ENCODE peak calls at places on chromosomes 2 and 18, in six cellular contexts. One of them, this sample, is unnamed.

GRCh38 chr2:232327089-232328037 is 51.2 kb upstream of the ALPP start:
- DNase-seq in breast epithelium: no peak
- DNase-seq in fibroblast of lung: peak
- DNase-seq in activated B cell treated with CpG ODN at 0.5 μM for 24 hours: peak
- DNase-seq in colonic mucosa: peak
- DNase-seq in IMR-90: peak
- DNase-seq in this sample: peak

GRCh38 chr2:32289165-32290054 is 11.7 kb downstream of the YIPF4 start:
- DNase-seq in breast epithelium: no peak
- DNase-seq in fibroblast of lung: peak
- DNase-seq in activated B cell treated with CpG ODN at 0.5 μM for 24 hours: no peak
- DNase-seq in colonic mucosa: no peak
- DNase-seq in IMR-90: peak
- DNase-seq in this sample: no peak

GRCh38 chr18:45321520-45321919 is 293.8 kb upstream of the SLC14A2 start:
- DNase-seq in breast epithelium: no peak
- DNase-seq in fibroblast of lung: no peak
- DNase-seq in activated B cell treated with CpG ODN at 0.5 μM for 24 hours: no peak
- DNase-seq in colonic mucosa: no peak
- DNase-seq in IMR-90: no peak
- DNase-seq in this sample: no peak

GRCh38 chr2:20925265-20925889 is 102.5 kb upstream of the LDAH start:
- DNase-seq in breast epithelium: no peak
- DNase-seq in fibroblast of lung: peak
- DNase-seq in activated B cell treated with CpG ODN at 0.5 μM for 24 hours: no peak
- DNase-seq in colonic mucosa: no peak
- DNase-seq in IMR-90: no peak
- DNase-seq in this sample: no peak

GRCh38 chr2:59567115-59567514 is 986.3 kb downstream of the BCL11A start:
- DNase-seq in breast epithelium: no peak
- DNase-seq in fibroblast of lung: no peak
- DNase-seq in activated B cell treated with CpG ODN at 0.5 μM for 24 hours: no peak
- DNase-seq in colonic mucosa: no peak
- DNase-seq in IMR-90: no peak
- DNase-seq in this sample: no peak

GRCh38 chr2:6773007-6773693 is 92.6 kb downstream of the CMPK2 start:
- DNase-seq in breast epithelium: no peak
- DNase-seq in fibroblast of lung: peak
- DNase-seq in activated B cell treated with CpG ODN at 0.5 μM for 24 hours: peak
- DNase-seq in colonic mucosa: peak
- DNase-seq in IMR-90: peak
- DNase-seq in this sample: peak

GRCh38 chr18:13216732-13217465 is 1.7 kb upstream of the LDLRAD4 start:
- DNase-seq in breast epithelium: no peak
- DNase-seq in fibroblast of lung: no peak
- DNase-seq in activated B cell treated with CpG ODN at 0.5 μM for 24 hours: peak
- DNase-seq in colonic mucosa: peak
- DNase-seq in IMR-90: no peak
- DNase-seq in this sample: no peak

GRCh38 chr2:144580521-144581153 is 60.7 kb upstream of the ZEB2 start:
- DNase-seq in breast epithelium: no peak
- DNase-seq in fibroblast of lung: no peak
- DNase-seq in activated B cell treated with CpG ODN at 0.5 μM for 24 hours: no peak
- DNase-seq in colonic mucosa: no peak
- DNase-seq in IMR-90: no peak
- DNase-seq in this sample: no peak

GRCh38 chr2:191038241-191038725 is 24.3 kb upstream of the STAT1 start:
- DNase-seq in breast epithelium: no peak
- DNase-seq in fibroblast of lung: peak
- DNase-seq in activated B cell treated with CpG ODN at 0.5 μM for 24 hours: no peak
- DNase-seq in colonic mucosa: no peak
- DNase-seq in IMR-90: peak
- DNase-seq in this sample: no peak

GRCh38 chr2:26245810-26246209 is 1.1 kb downstream of the HADHB start:
- DNase-seq in breast epithelium: no peak
- DNase-seq in fibroblast of lung: peak
- DNase-seq in activated B cell treated with CpG ODN at 0.5 μM for 24 hours: no peak
- DNase-seq in colonic mucosa: no peak
- DNase-seq in IMR-90: peak
- DNase-seq in this sample: no peak

GRCh38 chr2:240892361-240892760 is 3.6 kb downstream of the MAB21L4 start:
- DNase-seq in breast epithelium: no peak
- DNase-seq in fibroblast of lung: no peak
- DNase-seq in activated B cell treated with CpG ODN at 0.5 μM for 24 hours: no peak
- DNase-seq in colonic mucosa: no peak
- DNase-seq in IMR-90: no peak
- DNase-seq in this sample: no peak

GRCh38 chr2:176473177-176473576 is 203.9 kb downstream of the MTX2 start:
- DNase-seq in breast epithelium: peak
- DNase-seq in fibroblast of lung: peak
- DNase-seq in activated B cell treated with CpG ODN at 0.5 μM for 24 hours: no peak
- DNase-seq in colonic mucosa: no peak
- DNase-seq in IMR-90: peak
- DNase-seq in this sample: no peak

GRCh38 chr2:106061971-106062370 is 132.1 kb downstream of the UXS1 start:
- DNase-seq in breast epithelium: no peak
- DNase-seq in fibroblast of lung: no peak
- DNase-seq in activated B cell treated with CpG ODN at 0.5 μM for 24 hours: no peak
- DNase-seq in colonic mucosa: no peak
- DNase-seq in IMR-90: no peak
- DNase-seq in this sample: no peak

GRCh38 chr2:111666160-111666559 is 217.8 kb downstream of the ANAPC1 start:
- DNase-seq in breast epithelium: no peak
- DNase-seq in fibroblast of lung: no peak
- DNase-seq in activated B cell treated with CpG ODN at 0.5 μM for 24 hours: no peak
- DNase-seq in colonic mucosa: peak
- DNase-seq in IMR-90: no peak
- DNase-seq in this sample: no peak

GRCh38 chr2:6914829-6915228 is 2.4 kb upstream of the RNF144A start:
- DNase-seq in breast epithelium: peak
- DNase-seq in fibroblast of lung: no peak
- DNase-seq in activated B cell treated with CpG ODN at 0.5 μM for 24 hours: no peak
- DNase-seq in colonic mucosa: no peak
- DNase-seq in IMR-90: peak
- DNase-seq in this sample: no peak

GRCh38 chr2:232974431-232974830 is 38.6 kb downstream of the NGEF start:
- DNase-seq in breast epithelium: no peak
- DNase-seq in fibroblast of lung: no peak
- DNase-seq in activated B cell treated with CpG ODN at 0.5 μM for 24 hours: no peak
- DNase-seq in colonic mucosa: peak
- DNase-seq in IMR-90: no peak
- DNase-seq in this sample: no peak

GRCh38 chr18:35432565-35433001 is 55.4 kb upstream of the ZNF396 start:
- DNase-seq in breast epithelium: no peak
- DNase-seq in fibroblast of lung: no peak
- DNase-seq in activated B cell treated with CpG ODN at 0.5 μM for 24 hours: no peak
- DNase-seq in colonic mucosa: no peak
- DNase-seq in IMR-90: no peak
- DNase-seq in this sample: no peak

GRCh38 chr18:11741505-11742145 is 52.6 kb downstream of the GNAL start:
- DNase-seq in breast epithelium: no peak
- DNase-seq in fibroblast of lung: peak
- DNase-seq in activated B cell treated with CpG ODN at 0.5 μM for 24 hours: no peak
- DNase-seq in colonic mucosa: no peak
- DNase-seq in IMR-90: no peak
- DNase-seq in this sample: no peak

GRCh38 chr2:219728993-219729487 is 101.6 kb downstream of the SLC4A3 start:
- DNase-seq in breast epithelium: no peak
- DNase-seq in fibroblast of lung: no peak
- DNase-seq in activated B cell treated with CpG ODN at 0.5 μM for 24 hours: no peak
- DNase-seq in colonic mucosa: no peak
- DNase-seq in IMR-90: no peak
- DNase-seq in this sample: no peak

GRCh38 chr2:111945444-111946293 is 47.3 kb downstream of the MERTK start:
- DNase-seq in breast epithelium: no peak
- DNase-seq in fibroblast of lung: no peak
- DNase-seq in activated B cell treated with CpG ODN at 0.5 μM for 24 hours: no peak
- DNase-seq in colonic mucosa: peak
- DNase-seq in IMR-90: no peak
- DNase-seq in this sample: no peak

GRCh38 chr2:229407170-229407569 is 136.1 kb upstream of the PID1 start:
- DNase-seq in breast epithelium: peak
- DNase-seq in fibroblast of lung: peak
- DNase-seq in activated B cell treated with CpG ODN at 0.5 μM for 24 hours: no peak
- DNase-seq in colonic mucosa: peak
- DNase-seq in IMR-90: peak
- DNase-seq in this sample: no peak

GRCh38 chr2:169036717-169037450 is 5.8 kb upstream of the ABCB11 start:
- DNase-seq in breast epithelium: no peak
- DNase-seq in fibroblast of lung: no peak
- DNase-seq in activated B cell treated with CpG ODN at 0.5 μM for 24 hours: no peak
- DNase-seq in colonic mucosa: no peak
- DNase-seq in IMR-90: no peak
- DNase-seq in this sample: no peak

GRCh38 chr18:47618758-47619157 is 311.7 kb downstream of the SMAD2 start:
- DNase-seq in breast epithelium: no peak
- DNase-seq in fibroblast of lung: no peak
- DNase-seq in activated B cell treated with CpG ODN at 0.5 μM for 24 hours: no peak
- DNase-seq in colonic mucosa: no peak
- DNase-seq in IMR-90: no peak
- DNase-seq in this sample: no peak

GRCh38 chr2:65349863-65350262 is 82.5 kb downstream of the SPRED2 start:
- DNase-seq in breast epithelium: no peak
- DNase-seq in fibroblast of lung: peak
- DNase-seq in activated B cell treated with CpG ODN at 0.5 μM for 24 hours: no peak
- DNase-seq in colonic mucosa: peak
- DNase-seq in IMR-90: peak
- DNase-seq in this sample: peak

GRCh38 chr2:170712653-170713279 is 2.4 kb upstream of the SP5 start:
- DNase-seq in breast epithelium: no peak
- DNase-seq in fibroblast of lung: no peak
- DNase-seq in activated B cell treated with CpG ODN at 0.5 μM for 24 hours: no peak
- DNase-seq in colonic mucosa: no peak
- DNase-seq in IMR-90: no peak
- DNase-seq in this sample: no peak

GRCh38 chr2:75574106-75574505 is 13.4 kb upstream of the EVA1A start:
- DNase-seq in breast epithelium: no peak
- DNase-seq in fibroblast of lung: no peak
- DNase-seq in activated B cell treated with CpG ODN at 0.5 μM for 24 hours: no peak
- DNase-seq in colonic mucosa: no peak
- DNase-seq in IMR-90: peak
- DNase-seq in this sample: no peak

GRCh38 chr2:167404896-167405295 is 516.6 kb downstream of the XIRP2 start:
- DNase-seq in breast epithelium: no peak
- DNase-seq in fibroblast of lung: peak
- DNase-seq in activated B cell treated with CpG ODN at 0.5 μM for 24 hours: no peak
- DNase-seq in colonic mucosa: no peak
- DNase-seq in IMR-90: peak
- DNase-seq in this sample: no peak

GRCh38 chr2:29130295-29130694 is 15.1 kb downstream of the CLIP4 start:
- DNase-seq in breast epithelium: no peak
- DNase-seq in fibroblast of lung: peak
- DNase-seq in activated B cell treated with CpG ODN at 0.5 μM for 24 hours: no peak
- DNase-seq in colonic mucosa: no peak
- DNase-seq in IMR-90: peak
- DNase-seq in this sample: no peak

GRCh38 chr18:830315-830901 is 18.4 kb upstream of the YES1 start:
- DNase-seq in breast epithelium: no peak
- DNase-seq in fibroblast of lung: peak
- DNase-seq in activated B cell treated with CpG ODN at 0.5 μM for 24 hours: no peak
- DNase-seq in colonic mucosa: no peak
- DNase-seq in IMR-90: peak
- DNase-seq in this sample: no peak

GRCh38 chr2:30408961-30409387 is 38.1 kb upstream of the LCLAT1 start:
- DNase-seq in breast epithelium: no peak
- DNase-seq in fibroblast of lung: peak
- DNase-seq in activated B cell treated with CpG ODN at 0.5 μM for 24 hours: no peak
- DNase-seq in colonic mucosa: no peak
- DNase-seq in IMR-90: peak
- DNase-seq in this sample: no peak
- TF ChIP-seq CTCF in breast epithelium: no peak
- TF ChIP-seq CTCF in fibroblast of lung: peak
- TF ChIP-seq CTCF in activated B cell treated with CpG ODN at 0.5 μM for 24 hours: no peak
- TF ChIP-seq CTCF in colonic mucosa: no peak
- TF ChIP-seq CTCF in IMR-90: peak
- TF ChIP-seq CTCF in this sample: no peak

GRCh38 chr2:120885311-120885710 is 149.6 kb downstream of the GLI2 start:
- DNase-seq in breast epithelium: no peak
- DNase-seq in fibroblast of lung: no peak
- DNase-seq in activated B cell treated with CpG ODN at 0.5 μM for 24 hours: no peak
- DNase-seq in colonic mucosa: no peak
- DNase-seq in IMR-90: no peak
- DNase-seq in this sample: no peak
- TF ChIP-seq CTCF in breast epithelium: no peak
- TF ChIP-seq CTCF in fibroblast of lung: peak
- TF ChIP-seq CTCF in activated B cell treated with CpG ODN at 0.5 μM for 24 hours: no peak
- TF ChIP-seq CTCF in colonic mucosa: no peak
- TF ChIP-seq CTCF in IMR-90: no peak
- TF ChIP-seq CTCF in this sample: no peak

GRCh38 chr2:10372862-10373240 is 70.1 kb downstream of the HPCAL1 start:
- DNase-seq in breast epithelium: no peak
- DNase-seq in fibroblast of lung: no peak
- DNase-seq in activated B cell treated with CpG ODN at 0.5 μM for 24 hours: no peak
- DNase-seq in colonic mucosa: no peak
- DNase-seq in IMR-90: no peak
- DNase-seq in this sample: peak

GRCh38 chr2:10373931-10374330 is 71.2 kb downstream of the HPCAL1 start:
- DNase-seq in breast epithelium: no peak
- DNase-seq in fibroblast of lung: no peak
- DNase-seq in activated B cell treated with CpG ODN at 0.5 μM for 24 hours: no peak
- DNase-seq in colonic mucosa: no peak
- DNase-seq in IMR-90: no peak
- DNase-seq in this sample: no peak

GRCh38 chr2:10375570-10376266 is 72.4 kb downstream of the ODC1 start:
- DNase-seq in breast epithelium: no peak
- DNase-seq in fibroblast of lung: no peak
- DNase-seq in activated B cell treated with CpG ODN at 0.5 μM for 24 hours: no peak
- DNase-seq in colonic mucosa: no peak
- DNase-seq in IMR-90: no peak
- DNase-seq in this sample: no peak

GRCh38 chr2:10372195-10372861 is 69.6 kb downstream of the HPCAL1 start:
- DNase-seq in breast epithelium: no peak
- DNase-seq in fibroblast of lung: no peak
- DNase-seq in activated B cell treated with CpG ODN at 0.5 μM for 24 hours: no peak
- DNase-seq in colonic mucosa: no peak
- DNase-seq in IMR-90: no peak
- DNase-seq in this sample: no peak

GRCh38 chr2:10374362-10374943 is 71.7 kb downstream of the HPCAL1 start:
- DNase-seq in breast epithelium: no peak
- DNase-seq in fibroblast of lung: no peak
- DNase-seq in activated B cell treated with CpG ODN at 0.5 μM for 24 hours: no peak
- DNase-seq in colonic mucosa: no peak
- DNase-seq in IMR-90: no peak
- DNase-seq in this sample: no peak
- TF ChIP-seq CTCF in breast epithelium: no peak
- TF ChIP-seq CTCF in fibroblast of lung: no peak
- TF ChIP-seq CTCF in activated B cell treated with CpG ODN at 0.5 μM for 24 hours: no peak
- TF ChIP-seq CTCF in colonic mucosa: no peak
- TF ChIP-seq CTCF in IMR-90: no peak
- TF ChIP-seq CTCF in this sample: no peak

DNA sequence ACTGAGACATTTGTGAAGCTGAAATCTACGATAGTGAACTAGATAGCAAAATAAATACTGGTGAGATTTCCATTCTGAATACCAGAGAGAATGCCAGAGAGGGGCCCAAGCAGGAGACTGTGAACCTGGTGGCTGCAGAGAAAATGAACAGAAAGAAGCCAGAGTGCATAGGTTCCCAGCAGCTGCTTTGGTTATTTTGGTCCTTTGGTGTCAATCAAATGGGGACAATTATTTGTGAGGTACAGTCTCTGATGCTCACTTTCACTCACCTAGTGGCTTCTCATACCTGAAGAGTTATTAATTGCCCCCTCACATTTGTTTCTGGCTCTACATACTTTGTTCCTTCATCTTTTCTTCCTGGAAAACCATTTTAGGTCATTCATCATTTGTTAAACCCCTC is 812.1 kb downstream of the CPS1 start:
- DNase-seq in breast epithelium: no peak
- DNase-seq in fibroblast of lung: no peak
- DNase-seq in activated B cell treated with CpG ODN at 0.5 μM for 24 hours: no peak
- DNase-seq in colonic mucosa: no peak
- DNase-seq in IMR-90: no peak
- DNase-seq in this sample: no peak
- TF ChIP-seq CTCF in breast epithelium: no peak
- TF ChIP-seq CTCF in fibroblast of lung: no peak
- TF ChIP-seq CTCF in activated B cell treated with CpG ODN at 0.5 μM for 24 hours: no peak
- TF ChIP-seq CTCF in colonic mucosa: no peak
- TF ChIP-seq CTCF in IMR-90: no peak
- TF ChIP-seq CTCF in this sample: no peak